ENCODE peak calls at places on chromosomes 7 and 10, in ten cellular contexts. O, Z, A, L, J, B, T, U, S and N are unnamed samples.

GRCh38 chr10:125001313-125002043 is 59.6 kb downstream of the ZRANB1 start:
- DNase-seq in O (no peak), Z (no peak), A (no peak), L (no peak), J (peak), B (no peak), T (no peak), U (no peak), S (no peak), N (peak)

GRCh38 chr7:139094596-139094995 is 14.9 kb downstream of the ZC3HAV1 start:
- DNase-seq in O (no peak), Z (no peak), A (peak), L (no peak), J (peak), B (no peak), T (no peak), U (no peak), S (peak), N (no peak)

GRCh38 chr7:80392229-80393169 is 119.4 kb downstream of the GNAT3 start:
- DNase-seq in O (no peak), Z (no peak), A (no peak), L (no peak), J (no peak), B (peak), T (no peak), U (peak), S (no peak), N (no peak)

GRCh38 chr10:132460071-132460470 is 63.1 kb downstream of the PWWP2B start:
- DNase-seq in O (peak), Z (no peak), A (no peak), L (no peak), J (no peak), B (no peak), T (no peak), U (no peak), S (no peak), N (no peak)

GRCh38 chr10:71889388-71889987 is 38.4 kb upstream of the PSAP start:
- DNase-seq in O (no peak), Z (no peak), A (no peak), L (no peak), J (no peak), B (no peak), T (no peak), U (no peak), S (no peak), N (no peak)

GRCh38 chr7:41029072-41029492 is 673.8 kb downstream of the INHBA start:
- DNase-seq in O (no peak), Z (no peak), A (no peak), L (no peak), J (no peak), B (peak), T (no peak), U (peak), S (peak), N (no peak)

GRCh38 chr10:24344695-24345473 is 135.9 kb downstream of the KIAA1217 start:
- DNase-seq in O (no peak), Z (no peak), A (no peak), L (no peak), J (no peak), B (no peak), T (no peak), U (no peak), S (no peak), N (no peak)

GRCh38 chr7:108805808-108806397 is 236.2 kb downstream of the DNAJB9 start:
- DNase-seq in O (no peak), Z (no peak), A (no peak), L (no peak), J (no peak), B (peak), T (no peak), U (peak), S (no peak), N (no peak)

GRCh38 chr7:66766041-66766440 is 25.5 kb downstream of the RABGEF1 start:
- DNase-seq in O (no peak), Z (no peak), A (no peak), L (no peak), J (no peak), B (no peak), T (no peak), U (no peak), S (peak), N (no peak)

GRCh38 chr10:18400201-18400910 is 251.0 kb downstream of the NSUN6 start:
- DNase-seq in O (peak), Z (no peak), A (no peak), L (peak), J (no peak), B (no peak), T (no peak), U (peak), S (no peak), N (peak)

GRCh38 chr7:28347462-28347861 is 64.9 kb upstream of the CREB5 start:
- DNase-seq in O (no peak), Z (no peak), A (no peak), L (no peak), J (no peak), B (no peak), T (no peak), U (no peak), S (no peak), N (no peak)

GRCh38 chr7:934469-935320 is 19.8 kb downstream of the ADAP1 start:
- DNase-seq in O (peak), Z (no peak), A (no peak), L (no peak), J (no peak), B (no peak), T (no peak), U (no peak), S (no peak), N (no peak)

GRCh38 chr7:112157072-112157471 is 49.1 kb downstream of the DOCK4 start:
- DNase-seq in O (no peak), Z (no peak), A (no peak), L (no peak), J (no peak), B (no peak), T (no peak), U (no peak), S (no peak), N (no peak)

GRCh38 chr7:31027161-31027965 is 24.7 kb upstream of the ADCYAP1R1 start:
- DNase-seq in O (no peak), Z (peak), A (no peak), L (no peak), J (peak), B (no peak), T (no peak), U (no peak), S (no peak), N (peak)

GRCh38 chr10:96130326-96130758 is 245 bp downstream of the ZNF518A start:
- DNase-seq in O (peak), Z (no peak), A (no peak), L (no peak), J (no peak), B (no peak), T (peak), U (peak), S (no peak), N (peak)

GRCh38 chr10:47348661-47349470 is 703 bp downstream of the RBP3 start:
- DNase-seq in O (no peak), Z (no peak), A (no peak), L (no peak), J (no peak), B (no peak), T (no peak), U (no peak), S (no peak), N (no peak)

GRCh38 chr10:103781329-103782061 is 73.9 kb downstream of the SH3PXD2A start:
- DNase-seq in O (peak), Z (no peak), A (no peak), L (no peak), J (no peak), B (peak), T (no peak), U (peak), S (no peak), N (no peak)

GRCh38 chr10:106898441-106898840 is 266.1 kb downstream of the SORCS1 start:
- DNase-seq in O (no peak), Z (no peak), A (no peak), L (no peak), J (no peak), B (no peak), T (no peak), U (no peak), S (no peak), N (no peak)

GRCh38 chr7:143462045-143462444 is 15.6 kb upstream of the TAS2R41 start:
- DNase-seq in O (no peak), Z (no peak), A (no peak), L (no peak), J (no peak), B (no peak), T (no peak), U (no peak), S (no peak), N (no peak)

GRCh38 chr10:103265712-103266329 is 11.1 kb upstream of the INA start:
- DNase-seq in O (peak), Z (peak), A (peak), L (no peak), J (peak), B (peak), T (no peak), U (peak), S (peak), N (peak)

GRCh38 chr7:99105756-99106155 is 38.2 kb downstream of the SMURF1 start:
- DNase-seq in O (no peak), Z (no peak), A (no peak), L (no peak), J (no peak), B (no peak), T (no peak), U (no peak), S (no peak), N (no peak)

GRCh38 chr7:31251441-31251840 is 89.1 kb downstream of the NEUROD6 start:
- DNase-seq in O (no peak), Z (no peak), A (no peak), L (no peak), J (no peak), B (no peak), T (no peak), U (no peak), S (no peak), N (no peak)

GRCh38 chr10:71512794-71513379 is 116.2 kb downstream of the CDH23 start:
- DNase-seq in O (no peak), Z (no peak), A (no peak), L (no peak), J (no peak), B (peak), T (no peak), U (no peak), S (peak), N (peak)

GRCh38 chr7:7969306-7970112 is 913 bp downstream of the GLCCI1 start:
- DNase-seq in O (peak), Z (peak), A (peak), L (no peak), J (peak), B (no peak), T (no peak), U (peak), S (peak), N (peak)

GRCh38 chr10:113126506-113127192 is 176.6 kb downstream of the TCF7L2 start:
- DNase-seq in O (peak), Z (peak), A (peak), L (no peak), J (peak), B (no peak), T (no peak), U (peak), S (peak), N (peak)

GRCh38 chr7:13099197-13099795 is 411.9 kb downstream of the ARL4A start:
- DNase-seq in O (no peak), Z (no peak), A (no peak), L (no peak), J (no peak), B (no peak), T (no peak), U (peak), S (no peak), N (no peak)

GRCh38 chr10:11886138-11886474 is 63.0 kb downstream of the PROSER2 start:
- DNase-seq in O (no peak), Z (no peak), A (no peak), L (no peak), J (no peak), B (no peak), T (no peak), U (no peak), S (peak), N (no peak)

GRCh38 chr7:22949944-22950343 is 64.0 kb downstream of the HYCC1 start:
- DNase-seq in O (no peak), Z (no peak), A (no peak), L (no peak), J (no peak), B (no peak), T (no peak), U (no peak), S (no peak), N (no peak)

GRCh38 chr10:77592946-77593636 is 44.5 kb downstream of the KCNMA1 start:
- DNase-seq in O (peak), Z (no peak), A (no peak), L (no peak), J (no peak), B (peak), T (no peak), U (peak), S (no peak), N (no peak)

GRCh38 chr7:114150704-114151103 is 231.9 kb upstream of the PPP1R3A start:
- DNase-seq in O (no peak), Z (no peak), A (no peak), L (no peak), J (no peak), B (no peak), T (no peak), U (no peak), S (no peak), N (no peak)

GRCh38 chr10:20005638-20006037 is 189.4 kb downstream of the PLXDC2 start:
- DNase-seq in O (no peak), Z (no peak), A (no peak), L (no peak), J (no peak), B (no peak), T (no peak), U (no peak), S (no peak), N (no peak)

GRCh38 chr7:138828302-138828701 is 30.3 kb upstream of the ATP6V0A4 start:
- DNase-seq in O (no peak), Z (no peak), A (no peak), L (no peak), J (no peak), B (no peak), T (no peak), U (no peak), S (no peak), N (no peak)

GRCh38 chr7:127938588-127938987 is 92.6 kb downstream of the LRRC4 start:
- DNase-seq in O (no peak), Z (no peak), A (no peak), L (no peak), J (no peak), B (no peak), T (no peak), U (peak), S (no peak), N (no peak)
- H3K27ac ChIP-seq in O (no peak), Z (no peak), A (no peak), L (no peak), J (no peak), B (no peak), T (no peak), U (no peak), S (no peak), N (no peak)

GRCh38 chr7:6637544-6638229 is 569 bp downstream of the ZNF316 start:
- DNase-seq in O (peak), Z (peak), A (no peak), L (no peak), J (no peak), B (no peak), T (no peak), U (peak), S (peak), N (no peak)
- TF ChIP-seq CTCF in O (peak), Z (no peak), A (no peak), L (peak), J (no peak), B (peak), T (no peak), U (peak), S (no peak), N (no peak)

GRCh38 chr10:86863443-86863842 is 94.0 kb downstream of the MMRN2 start:
- DNase-seq in O (no peak), Z (no peak), A (no peak), L (no peak), J (no peak), B (no peak), T (no peak), U (no peak), S (peak), N (no peak)

GRCh38 chr10:86857097-86857825 is 100.2 kb downstream of the MMRN2 start:
- DNase-seq in O (no peak), Z (no peak), A (no peak), L (no peak), J (no peak), B (no peak), T (no peak), U (no peak), S (no peak), N (no peak)

GRCh38 chr10:86862373-86862772 is 95.0 kb downstream of the MMRN2 start:
- DNase-seq in O (no peak), Z (no peak), A (no peak), L (no peak), J (no peak), B (no peak), T (no peak), U (no peak), S (no peak), N (no peak)

GRCh38 chr10:86862786-86863185 is 94.6 kb downstream of the MMRN2 start:
- DNase-seq in O (no peak), Z (no peak), A (no peak), L (no peak), J (no peak), B (no peak), T (no peak), U (no peak), S (peak), N (peak)

DNA sequence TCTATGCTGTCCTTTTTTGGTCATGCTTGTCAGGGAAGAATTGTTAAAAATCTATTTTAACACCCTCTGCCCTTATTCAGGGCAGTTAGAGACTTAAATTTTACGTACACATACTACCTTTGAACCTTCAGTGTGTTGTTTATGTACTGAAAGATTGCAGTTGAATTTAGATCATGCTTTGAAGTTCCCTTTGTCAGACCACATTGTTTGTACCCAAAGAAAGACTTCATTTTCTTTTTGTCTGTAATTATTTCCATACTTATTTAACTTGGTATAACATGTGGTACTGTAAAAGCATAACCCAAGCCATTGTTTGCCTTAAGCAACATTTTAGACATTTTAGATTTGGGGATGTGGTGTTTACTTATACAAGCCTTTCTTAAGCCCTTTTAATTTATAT is 96.1 kb downstream of the MMRN2 start:
- DNase-seq in O (no peak), Z (no peak), A (no peak), L (no peak), J (no peak), B (no peak), T (no peak), U (no peak), S (no peak), N (no peak)
- TF ChIP-seq POLR2A in O (no peak), Z (no peak), A (no peak), L (no peak), J (no peak), B (no peak), T (no peak), U (no peak), S (no peak), N (no peak)

GRCh38 chr10:63670291-63670898 is 149.2 kb downstream of the REEP3 start:
- DNase-seq in O (no peak), Z (no peak), A (peak), L (no peak), J (no peak), B (no peak), T (no peak), U (no peak), S (no peak), N (no peak)
- H3K27ac ChIP-seq in O (peak), Z (peak), A (no peak), L (no peak), J (no peak), B (no peak), T (no peak), U (no peak), S (peak), N (peak)

GRCh38 chr10:23326541-23327307 is 17.9 kb downstream of the C10orf67 start:
- DNase-seq in O (no peak), Z (no peak), A (no peak), L (no peak), J (no peak), B (no peak), T (no peak), U (no peak), S (no peak), N (no peak)

GRCh38 chr10:23319835-23320234 is 24.8 kb downstream of the C10orf67 start:
- DNase-seq in O (no peak), Z (no peak), A (no peak), L (no peak), J (no peak), B (no peak), T (no peak), U (no peak), S (no peak), N (no peak)

GRCh38 chr10:23330953-23331352 is 13.6 kb downstream of the C10orf67 start:
- DNase-seq in O (no peak), Z (no peak), A (no peak), L (no peak), J (no peak), B (no peak), T (no peak), U (no peak), S (no peak), N (no peak)

GRCh38 chr10:23322082-23322481 is 22.5 kb downstream of the C10orf67 start:
- DNase-seq in O (no peak), Z (no peak), A (no peak), L (no peak), J (no peak), B (no peak), T (no peak), U (no peak), S (no peak), N (no peak)

GRCh38 chr10:23325132-23325531 is 19.5 kb downstream of the C10orf67 start:
- DNase-seq in O (no peak), Z (no peak), A (no peak), L (no peak), J (no peak), B (no peak), T (no peak), U (no peak), S (no peak), N (no peak)
- TF ChIP-seq CTCF in O (no peak), Z (no peak), A (no peak), L (peak), J (no peak), B (no peak), T (no peak), U (no peak), S (no peak), N (no peak)

GRCh38 chr10:5445006-5445405 is 32.6 kb downstream of the NET1 start:
- DNase-seq in O (no peak), Z (no peak), A (no peak), L (no peak), J (no peak), B (no peak), T (no peak), U (no peak), S (peak), N (no peak)

GRCh38 chr10:5447611-5448071 is 35.3 kb downstream of the NET1 start:
- DNase-seq in O (no peak), Z (no peak), A (no peak), L (peak), J (no peak), B (no peak), T (no peak), U (no peak), S (no peak), N (no peak)

GRCh38 chr10:5448333-5449048 is 36.1 kb downstream of the NET1 start:
- DNase-seq in O (no peak), Z (no peak), A (no peak), L (no peak), J (no peak), B (no peak), T (no peak), U (no peak), S (no peak), N (no peak)

GRCh38 chr10:5447071-5447470 is 34.7 kb downstream of the NET1 start:
- DNase-seq in O (no peak), Z (no peak), A (no peak), L (no peak), J (no peak), B (no peak), T (no peak), U (no peak), S (no peak), N (no peak)

DNA sequence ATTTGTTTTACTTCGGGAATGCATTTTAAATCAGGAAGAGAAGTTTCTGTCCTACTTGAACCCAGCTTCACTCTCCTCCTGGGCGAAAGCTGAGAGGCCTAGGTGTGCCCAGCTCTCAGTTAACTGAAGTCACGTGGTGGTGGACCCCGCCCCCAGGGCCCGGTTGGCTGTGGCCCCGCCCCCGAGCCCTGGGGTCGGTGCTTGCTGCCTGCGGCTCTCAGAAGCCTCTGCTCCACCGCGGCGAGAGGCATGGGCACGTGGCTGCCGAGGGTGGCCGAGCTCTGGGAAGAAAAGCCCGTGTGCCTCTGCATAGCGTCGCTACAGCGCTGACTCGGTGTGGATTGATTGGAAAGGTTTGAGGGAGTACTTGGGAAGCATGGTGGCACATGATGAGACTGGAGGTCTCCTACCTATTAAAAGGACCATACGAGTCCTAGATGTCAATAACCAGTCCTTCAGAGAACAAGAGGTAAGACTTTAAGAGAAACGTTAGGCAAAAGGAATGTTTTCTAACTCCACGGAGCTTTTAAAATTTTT is 34.1 kb downstream of the NET1 start:
- DNase-seq in O (peak), Z (peak), A (peak), L (no peak), J (peak), B (peak), T (peak), U (peak), S (peak), N (peak)
- TF ChIP-seq POLR2A in O (peak), Z (peak), A (peak), L (peak), J (peak), B (no peak), T (peak), U (peak), S (peak), N (peak)

GRCh38 chr7:4818000-4818794 is 42.8 kb downstream of the AP5Z1 start:
- DNase-seq in O (no peak), Z (peak), A (no peak), L (no peak), J (peak), B (no peak), T (no peak), U (no peak), S (no peak), N (no peak)
- H3K27ac ChIP-seq in O (no peak), Z (no peak), A (no peak), L (no peak), J (no peak), B (no peak), T (no peak), U (no peak), S (no peak), N (no peak)